ENCODE peak calls at places on chromosomes 5 and 9, in five cellular contexts. G is HT1080, S is ascending aorta, I is H7, A is HT-29. Q is an unnamed sample.

GRCh38 chr9:96317335-96317980 is 15.5 kb upstream of the HSD17B3 start:
- DNase-seq in G (peak; percentile 51), S (no peak), I (peak; percentile 65), A (peak; percentile 63), Q (peak; percentile 64)

GRCh38 chr5:133050500-133050899 is 1.3 kb upstream of the HSPA4 start:
- DNase-seq in G (no peak), S (no peak), I (peak; percentile 59), A (no peak), Q (peak; percentile 46)

GRCh38 chr5:496028-496427 is 28.2 kb downstream of the SLC9A3 start:
- DNase-seq in G (no peak), S (no peak), I (peak; percentile 85), A (no peak), Q (no peak)

GRCh38 chr5:42994285-42995151 is 45.6 kb downstream of the ANXA2R start:
- DNase-seq in G (no peak), S (no peak), I (peak; percentile 65), A (peak; percentile 91), Q (peak; percentile 89)

GRCh38 chr9:87405677-87406544 is 91.8 kb upstream of the DAPK1 start:
- DNase-seq in G (no peak), S (no peak), I (no peak), A (no peak), Q (peak; percentile 40)

GRCh38 chr5:109825450-109825849 is 135.7 kb downstream of the MAN2A1 start:
- DNase-seq in G (peak; percentile 6), S (no peak), I (no peak), A (no peak), Q (no peak)

GRCh38 chr5:80933061-80933460 is 27.1 kb upstream of the RASGRF2 start:
- DNase-seq in G (no peak), S (no peak), I (no peak), A (no peak), Q (no peak)

GRCh38 chr9:129183495-129184308 is 5.6 kb upstream of the IER5L start:
- DNase-seq in G (no peak), S (no peak), I (no peak), A (no peak), Q (peak; percentile 25)

GRCh38 chr9:135504262-135505229 is 4.1 kb downstream of the MRPS2 start:
- DNase-seq in G (peak; percentile 62), S (peak; percentile 5), I (peak; percentile 91), A (peak; percentile 71), Q (peak; percentile 83)

GRCh38 chr9:92970467-92970923 is 23.2 kb downstream of the FGD3 start:
- DNase-seq in G (peak; percentile 51), S (no peak), I (peak; percentile 90), A (peak; percentile 34), Q (no peak)

GRCh38 chr5:172802585-172803176 is 31.4 kb upstream of the ERGIC1 start:
- DNase-seq in G (peak; percentile 49), S (no peak), I (no peak), A (no peak), Q (no peak)

GRCh38 chr5:118883396-118883795 is 105.0 kb downstream of the DTWD2 start:
- DNase-seq in G (no peak), S (no peak), I (no peak), A (no peak), Q (no peak)

GRCh38 chr9:112493738-112494137 is 7.1 kb downstream of the KIAA1958 start:
- DNase-seq in G (no peak), S (no peak), I (no peak), A (no peak), Q (no peak)

GRCh38 chr5:100644206-100644605 is 109.0 kb downstream of the FAM174A start:
- DNase-seq in G (no peak), S (no peak), I (no peak), A (no peak), Q (peak; percentile 84)

GRCh38 chr9:16023466-16023865 is 470.6 kb downstream of the CCDC171 start:
- DNase-seq in G (peak; percentile 83), S (no peak), I (no peak), A (no peak), Q (no peak)

GRCh38 chr5:95727764-95728191 is 3.4 kb upstream of the RHOBTB3 start:
- DNase-seq in G (no peak), S (no peak), I (no peak), A (peak; percentile 72), Q (peak; percentile 97)

GRCh38 chr5:159819671-159820411 is 96.4 kb upstream of the ADRA1B start:
- DNase-seq in G (no peak), S (peak; percentile 19), I (no peak), A (no peak), Q (no peak)